ENCODE peak calls at places on chromosomes 4 and X, in four cellular contexts. One of them, this sample, is unnamed.

GRCh38 chr4:76960014-76960413 is 10.5 kb downstream of the SEPTIN11 start:
- DNase-seq in HepG2: peak
- DNase-seq in K562: no peak
- DNase-seq in SK-N-SH: no peak
- DNase-seq in this sample: no peak

GRCh38 chr4:102642571-102643298 is 118.0 kb downstream of the MANBA start:
- DNase-seq in HepG2: no peak
- DNase-seq in K562: no peak
- DNase-seq in SK-N-SH: no peak
- DNase-seq in this sample: no peak

GRCh38 chrX:152245231-152245630 is 106.9 kb upstream of the MAGEA10 start:
- DNase-seq in HepG2: no peak
- DNase-seq in K562: no peak
- DNase-seq in SK-N-SH: no peak
- DNase-seq in this sample: no peak

GRCh38 chr4:151727365-151727764 is 33.4 kb downstream of the GATB start:
- DNase-seq in HepG2: no peak
- DNase-seq in K562: no peak
- DNase-seq in SK-N-SH: no peak
- DNase-seq in this sample: no peak

GRCh38 chr4:24024157-24024556 is 134.3 kb upstream of the PPARGC1A start:
- DNase-seq in HepG2: no peak
- DNase-seq in K562: no peak
- DNase-seq in SK-N-SH: no peak
- DNase-seq in this sample: no peak

GRCh38 chr4:16213107-16213506 is 13.2 kb downstream of the TAPT1 start:
- DNase-seq in HepG2: no peak
- DNase-seq in K562: no peak
- DNase-seq in SK-N-SH: no peak
- DNase-seq in this sample: no peak

GRCh38 chrX:33207056-33207455 is 4.3 kb downstream of the DMD start:
- DNase-seq in HepG2: no peak
- DNase-seq in K562: no peak
- DNase-seq in SK-N-SH: no peak
- DNase-seq in this sample: no peak

GRCh38 chr4:15244354-15244753 is 183.5 kb upstream of the C1QTNF7 start:
- DNase-seq in HepG2: no peak
- DNase-seq in K562: no peak
- DNase-seq in SK-N-SH: no peak
- DNase-seq in this sample: no peak

GRCh38 chr4:139053909-139054308 is 38.3 kb downstream of the NOCT start:
- DNase-seq in HepG2: no peak
- DNase-seq in K562: no peak
- DNase-seq in SK-N-SH: no peak
- DNase-seq in this sample: no peak

GRCh38 chrX:56762707-56763555 is 33.9 kb downstream of the NBDY start:
- DNase-seq in HepG2: no peak
- DNase-seq in K562: no peak
- DNase-seq in SK-N-SH: no peak
- DNase-seq in this sample: no peak

GRCh38 chr4:87058272-87059073 is 123.7 kb downstream of the AFF1 start:
- DNase-seq in HepG2: no peak
- DNase-seq in K562: peak
- DNase-seq in SK-N-SH: no peak
- DNase-seq in this sample: peak

GRCh38 chr4:40307627-40308497 is 27.3 kb upstream of the CHRNA9 start:
- DNase-seq in HepG2: no peak
- DNase-seq in K562: peak
- DNase-seq in SK-N-SH: no peak
- DNase-seq in this sample: no peak

GRCh38 chrX:13008189-13008533 is 33.3 kb downstream of the TMSB4X start:
- DNase-seq in HepG2: no peak
- DNase-seq in K562: no peak
- DNase-seq in SK-N-SH: no peak
- DNase-seq in this sample: no peak

DNA sequence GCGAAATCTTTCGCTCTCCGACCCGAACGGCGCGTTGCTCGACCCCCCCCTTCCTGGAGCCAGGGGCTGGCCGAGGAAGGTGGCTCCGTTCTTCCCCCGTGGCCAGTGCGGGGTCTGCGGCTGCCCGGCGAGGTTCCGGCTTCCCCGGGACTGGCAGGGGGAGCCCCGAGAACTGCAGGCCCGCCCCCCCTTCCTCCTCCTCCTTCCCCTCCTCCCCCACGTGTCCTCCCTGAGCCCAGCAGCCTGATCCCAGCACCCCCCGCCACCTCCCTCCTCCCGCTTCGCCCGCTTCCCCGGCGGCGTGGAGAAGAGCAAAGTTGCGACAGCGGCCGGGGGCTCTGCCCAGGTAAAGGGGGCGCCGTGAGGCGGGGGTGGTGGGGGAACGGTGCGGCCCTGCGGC is 2.4 kb upstream of the BCORL1 start:
- DNase-seq in HepG2: no peak
- DNase-seq in K562: no peak
- DNase-seq in SK-N-SH: peak
- DNase-seq in this sample: no peak
- TF ChIP-seq ELF1 in HepG2: no peak
- TF ChIP-seq ELF1 in K562: no peak
- TF ChIP-seq ELF1 in SK-N-SH: no peak
- TF ChIP-seq ELF1 in this sample: no peak

DNA sequence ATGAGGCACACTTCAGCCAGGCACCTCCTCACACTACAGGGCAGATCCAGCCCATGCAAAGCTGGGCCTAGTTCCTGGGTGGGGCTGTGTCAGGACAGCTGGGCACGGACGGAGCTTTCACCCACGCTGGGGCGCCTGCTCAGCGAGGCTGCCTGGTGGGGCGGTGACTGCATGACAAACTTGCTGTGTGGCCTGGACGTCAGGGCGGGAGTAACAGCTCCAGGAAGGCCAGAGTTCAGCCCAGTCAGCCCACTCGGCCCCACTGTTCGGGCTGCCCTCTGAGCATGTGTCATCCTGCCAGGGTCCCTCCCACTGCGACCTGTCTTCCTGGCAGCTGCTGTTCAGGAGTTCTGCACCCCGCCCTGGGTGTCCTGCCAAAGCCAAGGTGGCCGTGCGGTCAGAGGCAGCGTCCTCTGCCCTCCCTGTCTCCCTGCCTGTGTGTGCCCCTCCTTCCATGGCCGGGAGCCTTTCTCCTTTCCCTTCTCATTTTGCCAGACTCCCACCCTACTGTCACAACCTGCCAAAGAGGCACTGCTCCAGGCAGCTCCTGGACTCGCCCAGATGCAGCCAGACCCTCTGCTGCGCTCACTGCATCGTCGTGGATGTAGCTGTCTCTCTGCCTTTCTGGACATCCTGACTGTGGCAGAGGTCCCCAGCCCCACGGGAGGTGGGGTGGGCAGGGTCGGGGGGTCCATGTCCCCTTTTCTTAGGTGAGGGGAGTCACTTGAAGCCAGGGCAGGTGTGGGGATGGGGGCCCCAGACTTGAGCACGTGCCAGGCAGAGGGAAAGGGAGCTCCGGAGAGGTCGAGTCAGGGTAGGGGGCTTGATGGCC is 33.0 kb upstream of the KIAA0232 start:
- DNase-seq in HepG2: peak
- DNase-seq in K562: peak
- DNase-seq in SK-N-SH: peak
- DNase-seq in this sample: peak
- TF ChIP-seq JUND in HepG2: peak
- TF ChIP-seq JUND in K562: no peak
- TF ChIP-seq JUND in SK-N-SH: no peak
- TF ChIP-seq JUND in this sample: no peak

DNA sequence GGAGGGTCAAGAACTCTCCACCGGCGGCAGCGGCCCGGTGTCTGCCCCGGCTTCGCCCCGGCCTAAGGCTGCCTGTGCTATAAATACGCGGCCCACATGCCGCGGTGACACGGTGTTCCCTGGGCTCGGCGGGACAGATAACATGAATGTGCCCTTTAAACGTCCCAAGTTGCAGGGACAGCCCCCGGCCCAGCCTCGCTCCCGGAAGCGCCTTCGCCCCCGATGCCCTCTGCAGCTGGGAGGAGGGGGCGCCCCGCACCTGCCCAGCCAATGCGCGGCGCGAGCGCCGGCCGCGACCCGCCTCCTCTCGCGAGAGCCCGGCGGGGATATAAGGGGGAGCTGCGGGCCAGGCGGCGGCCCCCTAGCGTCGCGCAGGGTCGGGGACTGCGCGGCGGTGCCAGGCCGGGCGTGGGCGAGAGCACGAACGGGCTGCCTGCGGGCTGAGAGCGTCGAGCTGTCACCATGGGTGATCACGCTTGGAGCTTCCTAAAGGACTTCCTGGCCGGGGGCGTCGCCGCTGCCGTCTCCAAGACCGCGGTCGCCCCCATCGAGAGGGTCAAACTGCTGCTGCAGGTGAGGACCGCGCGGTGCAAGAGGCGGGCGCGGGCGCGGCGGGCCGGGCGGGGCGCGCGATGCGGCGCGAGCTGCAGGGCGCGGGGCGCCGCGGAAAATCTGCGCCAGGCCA is at the start of gene SLC25A4:
- DNase-seq in HepG2: peak
- DNase-seq in K562: peak
- DNase-seq in SK-N-SH: peak
- DNase-seq in this sample: peak
- H2AFZ ChIP-seq in HepG2: peak
- H2AFZ ChIP-seq in K562: peak
- H2AFZ ChIP-seq in SK-N-SH: peak
- H2AFZ ChIP-seq in this sample: peak

GRCh38 chrX:136198678-136199243 is 51.4 kb downstream of the FHL1 start:
- DNase-seq in HepG2: no peak
- DNase-seq in K562: no peak
- DNase-seq in SK-N-SH: no peak
- DNase-seq in this sample: no peak

GRCh38 chrX:136200466-136200865 is 50.7 kb downstream of the MAP7D3 start:
- DNase-seq in HepG2: no peak
- DNase-seq in K562: peak
- DNase-seq in SK-N-SH: no peak
- DNase-seq in this sample: no peak

GRCh38 chrX:136198010-136198409 is 50.7 kb downstream of the FHL1 start:
- DNase-seq in HepG2: no peak
- DNase-seq in K562: no peak
- DNase-seq in SK-N-SH: no peak
- DNase-seq in this sample: no peak

GRCh38 chrX:136201601-136202000 is 49.6 kb downstream of the MAP7D3 start:
- DNase-seq in HepG2: no peak
- DNase-seq in K562: no peak
- DNase-seq in SK-N-SH: no peak
- DNase-seq in this sample: no peak

DNA sequence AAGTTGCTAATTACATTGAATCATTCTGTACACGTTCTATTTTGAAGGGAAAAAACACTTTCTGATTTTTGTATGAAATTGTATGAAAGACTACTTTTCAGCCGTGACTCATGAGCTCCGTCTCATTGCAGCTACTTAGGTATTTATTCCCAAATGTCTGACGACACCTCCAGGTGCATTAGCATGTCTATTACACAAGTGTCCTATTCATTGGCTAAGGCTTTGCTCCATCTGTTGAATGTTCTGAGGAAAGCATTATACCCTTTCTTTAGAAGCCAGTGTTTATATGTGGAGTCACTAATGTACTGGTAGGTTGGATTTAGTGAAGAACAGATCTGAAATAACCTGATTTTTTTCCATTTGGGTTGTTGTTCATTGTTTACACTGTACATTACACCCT is 51.8 kb downstream of the MAP7D3 start:
- DNase-seq in HepG2: no peak
- DNase-seq in K562: no peak
- DNase-seq in SK-N-SH: no peak
- DNase-seq in this sample: no peak
- TF ChIP-seq ELF1 in HepG2: no peak
- TF ChIP-seq ELF1 in K562: no peak
- TF ChIP-seq ELF1 in SK-N-SH: no peak
- TF ChIP-seq ELF1 in this sample: no peak

GRCh38 chrX:17788956-17789562 is 51.8 kb downstream of the SCML1 start:
- DNase-seq in HepG2: no peak
- DNase-seq in K562: peak
- DNase-seq in SK-N-SH: peak
- DNase-seq in this sample: no peak

GRCh38 chrX:17787557-17787956 is 50.3 kb downstream of the SCML1 start:
- DNase-seq in HepG2: no peak
- DNase-seq in K562: no peak
- DNase-seq in SK-N-SH: no peak
- DNase-seq in this sample: no peak

GRCh38 chrX:17788439-17788838 is 51.1 kb downstream of the SCML1 start:
- DNase-seq in HepG2: peak
- DNase-seq in K562: peak
- DNase-seq in SK-N-SH: peak
- DNase-seq in this sample: peak

DNA sequence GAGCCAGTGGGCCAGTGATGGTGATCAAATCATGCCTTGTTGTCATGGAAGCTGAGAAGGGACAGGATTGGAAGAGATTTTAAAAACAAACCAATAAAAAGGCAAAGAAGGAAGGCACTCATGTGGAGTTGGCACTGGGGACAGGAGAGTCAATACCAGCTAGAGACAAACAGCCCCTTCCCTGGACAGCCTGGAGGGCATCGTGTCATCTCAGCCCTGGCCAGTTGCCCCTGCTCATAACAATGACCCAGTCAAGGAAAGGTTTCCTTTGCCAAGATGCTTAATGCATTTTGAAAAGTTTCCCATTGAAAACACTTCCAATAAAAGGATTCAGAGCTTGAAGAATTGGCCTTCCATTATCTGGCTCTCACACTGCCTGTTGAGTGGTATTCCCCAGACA is 55.5 kb downstream of the SCML1 start:
- DNase-seq in HepG2: no peak
- DNase-seq in K562: no peak
- DNase-seq in SK-N-SH: no peak
- DNase-seq in this sample: no peak
- TF ChIP-seq JUND in HepG2: no peak
- TF ChIP-seq JUND in K562: no peak
- TF ChIP-seq JUND in SK-N-SH: no peak
- TF ChIP-seq JUND in this sample: no peak

DNA sequence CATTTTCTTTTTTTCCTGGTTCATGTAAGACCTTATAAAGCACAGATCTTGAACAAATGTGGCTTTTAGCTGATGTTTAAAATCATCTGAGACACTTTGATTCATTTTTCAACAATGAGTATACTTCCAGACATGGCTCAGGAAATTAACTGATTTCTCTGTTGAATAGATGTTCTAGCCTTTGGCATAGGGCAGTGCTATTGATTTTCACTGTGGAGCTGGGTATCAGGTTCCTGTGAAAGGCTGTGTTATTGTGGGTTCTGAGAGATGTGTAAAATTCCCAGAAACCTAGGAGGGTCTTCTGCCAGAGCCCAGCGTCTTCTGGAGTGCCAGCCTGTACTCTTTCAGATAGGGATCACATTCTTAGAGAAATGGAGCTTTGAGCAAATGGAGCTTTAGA is 278.9 kb downstream of the EPHA5 start:
- DNase-seq in HepG2: no peak
- DNase-seq in K562: no peak
- DNase-seq in SK-N-SH: no peak
- DNase-seq in this sample: no peak
- H2AFZ ChIP-seq in HepG2: no peak
- H2AFZ ChIP-seq in K562: no peak
- H2AFZ ChIP-seq in SK-N-SH: no peak
- H2AFZ ChIP-seq in this sample: no peak